ENCODE peak calls at places on chromosomes 2 and 18, in seven cellular contexts. U, O, H, Z, E, A and V are unnamed samples.

GRCh38 chr2:136238552-136239346 is 120.8 kb upstream of the CXCR4 start:
- DNase-seq in A (no peak), Z (peak), U (no peak), H (no peak), O (no peak), E (peak), V (peak)

GRCh38 chr2:36368438-36368837 is 12.9 kb downstream of the CRIM1 start:
- DNase-seq in E (no peak), H (no peak), U (no peak), O (no peak), A (no peak), Z (no peak), V (no peak)

GRCh38 chr2:43005211-43005974 is 213.0 kb upstream of the HAAO start:
- DNase-seq in A (no peak), Z (no peak), E (no peak), H (no peak), U (no peak), O (peak), V (no peak)

GRCh38 chr18:77147418-77147852 is 14.9 kb upstream of the MBP start:
- DNase-seq in U (no peak), E (peak), Z (no peak), H (no peak), A (no peak), O (peak), V (no peak)

GRCh38 chr2:23480991-23481797 is 96.2 kb downstream of the KLHL29 start:
- DNase-seq in Z (no peak), U (no peak), H (no peak), E (no peak), O (no peak), A (no peak), V (peak)

GRCh38 chr2:66423391-66423790 is 11.5 kb upstream of the MEIS1 start:
- DNase-seq in U (no peak), H (no peak), O (no peak), E (no peak), A (no peak), Z (no peak), V (no peak)

GRCh38 chr2:67323209-67323991 is 73.7 kb upstream of the ETAA1 start:
- DNase-seq in H (no peak), E (no peak), Z (no peak), A (no peak), O (no peak), U (no peak), V (no peak)

GRCh38 chr2:241161646-241162281 is 11.5 kb downstream of the PPP1R7 start:
- DNase-seq in Z (no peak), A (peak), U (peak), O (peak), E (peak), H (peak), V (no peak)

GRCh38 chr18:12397793-12398192 is 9.9 kb upstream of the PRELID3A start:
- DNase-seq in O (no peak), A (no peak), E (no peak), Z (no peak), U (no peak), H (no peak), V (no peak)

GRCh38 chr2:55026202-55026601 is 24.0 kb downstream of the RTN4 start:
- DNase-seq in U (no peak), Z (no peak), A (no peak), E (peak), O (no peak), H (no peak), V (no peak)

GRCh38 chr2:54589340-54590215 is 133.5 kb downstream of the SPTBN1 start:
- DNase-seq in E (peak), A (no peak), H (no peak), O (no peak), Z (peak), U (no peak), V (no peak)

GRCh38 chr18:74378179-74378682 is 62.6 kb downstream of the C18orf63 start:
- DNase-seq in Z (no peak), O (peak), A (peak), H (no peak), U (no peak), E (peak), V (no peak)

GRCh38 chr2:169479257-169480078 is at the start of gene BBS5:
- DNase-seq in A (peak), U (peak), H (peak), O (peak), Z (peak), E (peak), V (no peak)

GRCh38 chr2:214069254-214069653 is 341.6 kb upstream of the VWC2L start:
- DNase-seq in U (no peak), H (no peak), O (no peak), A (no peak), E (peak), Z (no peak), V (peak)

GRCh38 chr18:49652841-49653240 is 91.0 kb downstream of the LIPG start:
- DNase-seq in A (no peak), O (peak), E (no peak), U (no peak), Z (peak), H (no peak), V (no peak)

GRCh38 chr18:39958876-39959275 is 1996.2 kb upstream of the PIK3C3 start:
- DNase-seq in O (no peak), Z (no peak), H (no peak), A (no peak), U (no peak), E (no peak), V (no peak)

GRCh38 chr2:227861011-227861410 is 10.4 kb upstream of the DAW1 start:
- DNase-seq in O (no peak), E (no peak), H (no peak), U (no peak), A (no peak), Z (no peak), V (no peak)

GRCh38 chr2:240237609-240238151 is 97.2 kb upstream of the OTOS start:
- DNase-seq in U (peak), E (no peak), A (peak), O (peak), H (no peak), Z (no peak), V (no peak)

GRCh38 chr2:194566907-194567660 is 1089.9 kb upstream of the SLC39A10 start:
- DNase-seq in O (no peak), Z (no peak), A (no peak), H (no peak), U (no peak), E (no peak), V (no peak)

GRCh38 chr2:46874236-46874929 is 41.2 kb downstream of the MCFD2 start:
- DNase-seq in O (no peak), A (no peak), U (no peak), E (no peak), H (no peak), Z (no peak), V (no peak)

GRCh38 chr18:43563780-43564179 is 286.5 kb upstream of the SYT4 start:
- DNase-seq in U (no peak), O (no peak), E (peak), A (no peak), Z (peak), H (no peak), V (no peak)

GRCh38 chr18:42025491-42025890 is 70.5 kb downstream of the PIK3C3 start:
- DNase-seq in U (no peak), H (no peak), E (no peak), A (no peak), Z (no peak), O (no peak), V (no peak)

GRCh38 chr2:108607706-108608301 is 73.5 kb downstream of the LIMS1 start:
- DNase-seq in Z (peak), E (peak), O (no peak), A (peak), H (no peak), U (no peak), V (no peak)

GRCh38 chr18:54958711-54959625 is at the start of gene CCDC68:
- DNase-seq in H (no peak), O (no peak), E (no peak), A (peak), U (peak), Z (peak), V (no peak)

GRCh38 chr2:86225581-86225980 is 26.3 kb downstream of the MRPL35 start:
- DNase-seq in U (no peak), H (no peak), Z (no peak), O (peak), A (peak), E (peak), V (no peak)

GRCh38 chr2:149743842-149744468 is 156.4 kb upstream of the MMADHC start:
- DNase-seq in E (no peak), U (no peak), Z (no peak), H (no peak), O (no peak), A (no peak), V (peak)

GRCh38 chr2:26008851-26009566 is 24.9 kb upstream of the RAB10 start:
- DNase-seq in U (no peak), O (peak), H (no peak), Z (peak), E (peak), A (peak), V (peak)

GRCh38 chr2:10521891-10522448 is 73.8 kb upstream of the ODC1 start:
- DNase-seq in A (no peak), Z (no peak), H (no peak), E (no peak), U (no peak), O (peak), V (no peak)

GRCh38 chr2:196849895-196850294 is 40.7 kb upstream of the C2orf66 start:
- DNase-seq in U (no peak), E (peak), Z (no peak), A (no peak), H (no peak), O (no peak), V (peak)

GRCh38 chr18:8800445-8800844 is 95.1 kb downstream of the MTCL1 start:
- DNase-seq in Z (no peak), H (no peak), U (no peak), E (no peak), O (no peak), A (no peak), V (peak)
- TF ChIP-seq POLR2A in Z (no peak), H (no peak), U (no peak), E (no peak), O (no peak), A (no peak), V (no peak)

GRCh38 chr2:127107622-127107999 is 657 bp upstream of the BIN1 start:
- DNase-seq in A (no peak), H (no peak), E (no peak), O (peak), U (no peak), Z (no peak), V (peak)

GRCh38 chr2:127105656-127106456 is 1.1 kb downstream of the BIN1 start:
- DNase-seq in O (peak), Z (no peak), A (no peak), U (peak), E (no peak), H (no peak), V (peak)

GRCh38 chr2:127106457-127106997 is 427 bp downstream of the BIN1 start:
- DNase-seq in A (no peak), O (peak), H (no peak), E (peak), Z (no peak), U (peak), V (no peak)

GRCh38 chr2:127108090-127108523 is 1.2 kb upstream of the BIN1 start:
- DNase-seq in U (peak), Z (no peak), E (no peak), O (peak), A (no peak), H (no peak), V (no peak)

DNA sequence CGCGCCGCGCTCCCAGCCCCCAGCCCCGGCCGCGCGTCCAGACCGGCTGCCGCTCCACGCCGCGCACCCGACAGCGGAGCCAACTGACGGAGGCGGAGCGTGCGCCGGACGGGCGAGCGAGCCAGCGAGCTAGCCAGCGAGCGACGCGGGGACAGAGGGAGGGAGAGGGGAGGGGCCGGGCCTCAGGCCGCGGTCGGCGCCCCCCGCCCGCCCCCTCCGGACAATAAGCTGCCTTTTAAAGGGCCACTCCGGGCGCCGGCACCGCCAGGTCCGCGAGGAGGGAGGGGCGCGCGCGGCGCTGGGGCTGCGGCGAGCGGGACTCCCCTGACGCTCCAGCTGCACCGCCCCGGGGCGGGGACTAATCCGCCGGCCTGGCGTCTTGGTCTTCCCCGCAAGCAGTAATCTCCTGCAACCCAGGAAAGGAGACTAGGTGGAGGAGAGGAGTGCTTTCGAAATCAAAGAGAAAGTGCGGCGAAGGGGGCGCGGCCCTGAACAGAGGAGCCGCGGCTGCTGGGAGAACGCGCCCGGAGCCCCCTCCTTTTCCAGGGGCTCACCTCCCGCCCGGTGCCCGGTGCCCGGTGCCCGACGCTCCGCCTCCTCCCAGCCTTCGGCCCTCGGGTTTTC is at the start of gene BIN1:
- DNase-seq in E (peak), H (peak), A (peak), O (peak), U (peak), Z (peak), V (peak)
- TF ChIP-seq POLR2A in E (no peak), H (peak), A (peak), O (no peak), U (peak), Z (no peak), V (peak)

DNA sequence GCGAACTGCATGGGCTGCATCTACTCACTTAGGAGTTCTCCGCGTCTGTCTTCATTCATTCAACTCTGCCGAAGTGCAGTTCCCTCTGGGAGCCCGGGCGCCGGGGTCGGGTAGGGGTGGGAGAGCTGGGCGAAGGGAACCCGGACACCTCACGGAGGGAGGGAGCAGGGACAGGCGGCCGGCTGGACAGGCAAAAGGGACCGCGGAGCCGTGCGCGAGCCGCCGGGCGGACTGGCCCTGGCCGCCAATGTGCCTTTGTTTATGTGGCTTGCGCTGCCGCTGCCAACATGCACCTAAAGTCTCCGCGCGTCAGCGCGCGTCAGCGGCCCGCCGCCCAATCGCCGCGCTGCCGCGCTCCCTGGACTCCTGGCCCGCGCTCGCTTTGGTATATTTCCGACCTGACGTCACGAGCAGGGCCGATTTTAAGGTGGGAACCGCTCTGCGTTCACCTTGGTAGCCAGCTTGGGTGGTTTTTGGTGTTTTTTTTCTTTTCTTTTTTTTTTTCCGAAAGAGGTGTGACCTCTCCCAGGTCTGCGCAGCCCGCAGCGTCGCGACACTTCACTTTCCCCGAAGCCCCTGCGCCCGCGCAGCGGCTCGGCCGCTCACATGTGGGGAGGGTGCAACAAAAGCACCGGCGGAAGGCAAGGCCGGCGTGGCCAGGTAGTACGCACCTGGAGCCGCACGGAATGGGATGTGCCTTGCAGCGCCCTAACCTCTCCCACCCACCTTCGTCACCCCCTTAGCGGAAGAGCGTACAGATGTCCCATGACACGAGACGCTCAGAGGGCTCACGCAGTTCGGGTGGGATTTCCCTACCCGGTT is at the start of gene NR4A2:
- DNase-seq in E (peak), O (peak), U (peak), A (peak), H (peak), Z (peak), V (peak)
- TF ChIP-seq POLR2A in E (peak), O (peak), U (peak), A (peak), H (peak), Z (peak), V (peak)

GRCh38 chr2:175169191-175169590 is 1.2 kb upstream of the ATF2 start:
- DNase-seq in Z (no peak), O (no peak), E (no peak), A (no peak), U (no peak), H (no peak), V (no peak)

GRCh38 chr2:175167076-175167791 is 769 bp downstream of the ATF2 start:
- DNase-seq in A (peak), O (peak), E (no peak), U (peak), Z (no peak), H (peak), V (no peak)

GRCh38 chr2:175167792-175168563 is at the start of gene ATF2:
- DNase-seq in E (peak), A (peak), H (peak), Z (peak), U (peak), O (peak), V (peak)

GRCh38 chr2:175166216-175166824 is 1.7 kb downstream of the ATF2 start:
- DNase-seq in Z (no peak), O (no peak), U (no peak), E (no peak), A (no peak), H (no peak), V (no peak)

DNA sequence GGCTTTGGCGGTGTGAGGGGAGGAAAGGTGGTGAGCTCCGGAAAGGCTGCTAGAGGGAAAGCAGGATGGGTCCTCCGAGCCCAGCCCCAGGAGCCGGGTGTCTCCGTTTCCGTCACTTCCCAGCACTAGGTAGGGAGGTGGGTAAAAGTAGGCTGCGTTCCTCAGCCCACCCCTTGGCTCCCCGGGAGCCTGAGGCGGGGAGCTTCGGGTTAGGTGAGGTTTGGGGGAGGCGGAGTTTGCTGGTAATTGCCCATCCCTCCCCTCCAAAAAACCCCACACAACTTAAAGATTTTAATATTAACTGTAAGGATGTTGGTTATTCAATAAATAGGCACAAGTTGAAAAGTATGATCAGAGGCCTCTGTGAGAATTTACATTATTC is 552 bp upstream of the ATF2 start:
- DNase-seq in Z (no peak), E (no peak), A (no peak), O (no peak), U (no peak), H (no peak), V (no peak)
- TF ChIP-seq POLR2A in Z (peak), E (no peak), A (no peak), O (no peak), U (peak), H (no peak), V (peak)

DNA sequence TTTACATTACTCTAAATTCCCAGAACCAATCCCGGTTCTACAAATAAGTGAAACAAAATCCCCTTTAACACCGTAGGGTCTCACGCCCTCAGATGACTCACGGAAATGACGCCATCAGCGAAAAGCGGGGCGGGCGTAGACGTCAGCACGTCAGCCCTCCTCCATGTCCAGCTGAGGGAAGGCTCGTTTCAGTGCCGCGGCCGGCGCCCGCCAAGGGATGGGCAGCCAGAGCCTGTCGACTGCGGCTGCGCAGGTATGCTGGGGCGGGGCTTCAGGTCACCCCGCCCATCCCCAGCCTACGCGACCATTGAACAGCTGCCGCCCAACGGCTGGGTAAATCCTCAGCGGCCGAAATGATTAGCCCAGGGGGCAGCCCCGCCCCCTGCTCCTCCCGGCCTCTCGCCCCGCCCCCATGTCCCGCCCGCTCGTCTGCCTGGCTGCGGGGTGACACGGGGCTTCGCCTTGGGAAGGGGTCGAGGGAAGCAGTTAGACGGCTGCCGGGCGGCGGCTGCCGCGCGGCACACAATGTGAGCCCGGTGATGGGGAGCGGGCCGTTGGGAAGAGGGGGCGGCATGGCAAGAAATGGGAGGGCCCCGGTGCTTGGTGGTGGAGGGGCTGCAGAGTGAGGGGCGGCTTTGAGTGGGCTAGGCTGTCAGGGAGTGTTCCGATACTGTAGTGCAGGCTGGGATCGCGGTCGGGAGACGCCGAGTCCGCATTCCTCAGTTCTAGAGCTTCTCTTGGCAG is at the start of gene NBEAL1:
- DNase-seq in U (peak), Z (peak), E (peak), A (peak), O (peak), H (peak), V (peak)
- TF ChIP-seq POLR2A in U (peak), Z (peak), E (peak), A (peak), O (peak), H (peak), V (peak)

DNA sequence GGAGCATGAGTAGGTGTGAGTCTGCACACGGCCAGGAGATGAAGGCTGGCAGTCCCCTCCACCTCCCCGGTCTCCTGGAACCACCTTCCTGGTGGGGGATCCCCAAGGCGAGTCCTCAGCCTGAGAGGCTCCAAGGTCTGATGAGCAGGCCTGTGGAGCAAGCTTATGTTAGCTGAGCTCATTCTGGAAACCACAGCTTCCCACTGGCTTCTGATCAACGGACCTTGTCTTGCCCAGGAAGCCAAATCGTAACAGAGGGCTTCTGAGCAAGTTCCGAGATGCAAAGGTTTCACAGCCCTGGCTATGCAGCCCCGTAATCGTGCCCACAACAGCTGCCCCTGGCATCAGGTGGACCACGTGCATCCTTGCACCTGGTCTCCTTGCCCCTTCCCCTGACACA is 28.8 kb upstream of the GPR55 start:
- DNase-seq in H (no peak), E (no peak), A (no peak), O (peak), U (no peak), Z (no peak), V (no peak)
- TF ChIP-seq POLR2A in H (no peak), E (no peak), A (no peak), O (no peak), U (no peak), Z (no peak), V (no peak)